ENCODE peak calls at places on chromosomes 11 and 22, in nine cellular contexts. E is OCI-LY7, U is GM12865, O is progenitor cell of endocrine pancreas, A is sigmoid colon, V is AG04450, W is RWPE2, K is esophagus squamous epithelium, L is dorsolateral prefrontal cortex. F is an unnamed sample.

GRCh38 chr11:118894192-118894591 is 10.5 kb downstream of the CXCR5 start:
- DNase-seq in E (no peak), U (no peak), O (no peak), A (no peak), V (no peak), W (no peak), K (no peak), L (no peak), F (no peak)

GRCh38 chr22:41917906-41918791 is 3.3 kb upstream of the SHISA8 start:
- DNase-seq in E (peak), U (peak), O (no peak), A (no peak), V (no peak), W (no peak), K (no peak), L (no peak), F (no peak)

GRCh38 chr11:86624366-86624765 is 48.0 kb downstream of the ME3 start:
- DNase-seq in E (no peak), U (no peak), O (no peak), A (no peak), V (no peak), W (no peak), K (no peak), L (no peak), F (no peak)

GRCh38 chr11:134139873-134140331 is 71.0 kb downstream of the JAM3 start:
- DNase-seq in E (peak), U (peak), O (no peak), A (peak), V (peak), W (no peak), K (no peak), L (peak), F (peak)

GRCh38 chr11:75066061-75066460 is 30.6 kb downstream of the OR2AT4 start:
- DNase-seq in E (no peak), U (no peak), O (no peak), A (no peak), V (no peak), W (no peak), K (no peak), L (no peak), F (no peak)

GRCh38 chr11:27391336-27392015 is 28.5 kb upstream of the CCDC34 start:
- DNase-seq in E (no peak), U (no peak), O (no peak), A (no peak), V (no peak), W (no peak), K (no peak), L (no peak), F (no peak)

GRCh38 chr11:96324912-96325311 is 18.1 kb downstream of the MAML2 start:
- DNase-seq in E (no peak), U (no peak), O (no peak), A (no peak), V (no peak), W (no peak), K (no peak), L (no peak), F (no peak)

GRCh38 chr11:130068546-130068985 is 1.1 kb upstream of the APLP2 start:
- DNase-seq in E (no peak), U (no peak), O (no peak), A (no peak), V (no peak), W (no peak), K (no peak), L (no peak), F (no peak)

GRCh38 chr11:83836883-83837654 is 550.9 kb upstream of the CCDC90B start:
- DNase-seq in E (peak), U (peak), O (peak), A (peak), V (no peak), W (no peak), K (no peak), L (peak), F (peak)

GRCh38 chr11:134486704-134487103 is 74.7 kb upstream of the B3GAT1 start:
- DNase-seq in E (no peak), U (no peak), O (no peak), A (no peak), V (no peak), W (no peak), K (no peak), L (no peak), F (no peak)

GRCh38 chr11:78730267-78730824 is 155.7 kb upstream of the NARS2 start:
- DNase-seq in E (no peak), U (no peak), O (no peak), A (no peak), V (no peak), W (no peak), K (no peak), L (no peak), F (no peak)

GRCh38 chr11:124115782-124116616 is 749 bp downstream of the VWA5A start:
- DNase-seq in E (no peak), U (no peak), O (no peak), A (peak), V (no peak), W (no peak), K (no peak), L (no peak), F (no peak)

GRCh38 chr11:78564889-78565467 is 9.7 kb downstream of the NARS2 start:
- DNase-seq in E (no peak), U (no peak), O (no peak), A (no peak), V (no peak), W (no peak), K (no peak), L (no peak), F (no peak)

GRCh38 chr11:62340269-62340901 is 3.1 kb downstream of the ASRGL1 start:
- DNase-seq in E (peak), U (peak), O (no peak), A (peak), V (no peak), W (no peak), K (no peak), L (peak), F (peak)

GRCh38 chr22:37112084-37112728 is 2.7 kb upstream of the TMPRSS6 start:
- DNase-seq in E (no peak), U (no peak), O (peak), A (no peak), V (no peak), W (no peak), K (no peak), L (no peak), F (no peak)

GRCh38 chr11:131637469-131638175 is 267.2 kb downstream of the NTM start:
- DNase-seq in E (no peak), U (no peak), O (no peak), A (no peak), V (no peak), W (no peak), K (no peak), L (no peak), F (no peak)

GRCh38 chr11:85672111-85672875 is 7.4 kb upstream of the CREBZF start:
- DNase-seq in E (no peak), U (no peak), O (no peak), A (no peak), V (no peak), W (no peak), K (no peak), L (no peak), F (no peak)

GRCh38 chr22:36466258-36466657 is 15.2 kb downstream of the TXN2 start:
- DNase-seq in E (no peak), U (no peak), O (no peak), A (no peak), V (no peak), W (no peak), K (no peak), L (no peak), F (no peak)

GRCh38 chr22:42994917-42995562 is 19.9 kb downstream of the PACSIN2 start:
- DNase-seq in E (peak), U (peak), O (no peak), A (peak), V (peak), W (no peak), K (no peak), L (no peak), F (peak)

GRCh38 chr22:42837556-42837955 is 19.5 kb downstream of the ARFGAP3 start:
- DNase-seq in E (no peak), U (no peak), O (no peak), A (no peak), V (no peak), W (no peak), K (no peak), L (no peak), F (no peak)

GRCh38 chr11:63277345-63277943 is 34.0 kb upstream of the SLC22A25 start:
- DNase-seq in E (peak), U (peak), O (no peak), A (no peak), V (no peak), W (no peak), K (no peak), L (no peak), F (no peak)

GRCh38 chr22:41353862-41354575 is 27.7 kb upstream of the TEF start:
- DNase-seq in E (no peak), U (no peak), O (no peak), A (no peak), V (no peak), W (peak), K (no peak), L (no peak), F (no peak)

GRCh38 chr11:46677991-46678740 is 22.3 kb downstream of the ARHGAP1 start:
- DNase-seq in E (no peak), U (no peak), O (no peak), A (no peak), V (no peak), W (no peak), K (no peak), L (no peak), F (no peak)
- TF ChIP-seq CTCF in E (no peak), U (no peak), O (no peak), A (no peak), V (no peak), W (no peak), K (no peak), L (no peak), F (no peak)

GRCh38 chr11:77269484-77270123 is 31.9 kb downstream of the GDPD4 start:
- DNase-seq in E (no peak), U (no peak), O (no peak), A (no peak), V (no peak), W (no peak), K (no peak), L (no peak), F (no peak)
- TF ChIP-seq CTCF in E (no peak), U (no peak), O (no peak), A (no peak), V (no peak), W (no peak), K (no peak), L (no peak), F (no peak)

GRCh38 chr11:128448487-128448886 is 138.9 kb downstream of the ETS1 start:
- DNase-seq in E (no peak), U (no peak), O (no peak), A (no peak), V (no peak), W (peak), K (no peak), L (no peak), F (no peak)

GRCh38 chr11:128448981-128449713 is 138.2 kb downstream of the ETS1 start:
- DNase-seq in E (no peak), U (no peak), O (no peak), A (no peak), V (no peak), W (no peak), K (no peak), L (no peak), F (no peak)

GRCh38 chr11:128450882-128451647 is 136.3 kb downstream of the ETS1 start:
- DNase-seq in E (no peak), U (no peak), O (no peak), A (no peak), V (no peak), W (no peak), K (no peak), L (no peak), F (no peak)

GRCh38 chr11:128453444-128454336 is 133.7 kb downstream of the ETS1 start:
- DNase-seq in E (no peak), U (no peak), O (no peak), A (peak), V (peak), W (no peak), K (no peak), L (peak), F (no peak)

DNA sequence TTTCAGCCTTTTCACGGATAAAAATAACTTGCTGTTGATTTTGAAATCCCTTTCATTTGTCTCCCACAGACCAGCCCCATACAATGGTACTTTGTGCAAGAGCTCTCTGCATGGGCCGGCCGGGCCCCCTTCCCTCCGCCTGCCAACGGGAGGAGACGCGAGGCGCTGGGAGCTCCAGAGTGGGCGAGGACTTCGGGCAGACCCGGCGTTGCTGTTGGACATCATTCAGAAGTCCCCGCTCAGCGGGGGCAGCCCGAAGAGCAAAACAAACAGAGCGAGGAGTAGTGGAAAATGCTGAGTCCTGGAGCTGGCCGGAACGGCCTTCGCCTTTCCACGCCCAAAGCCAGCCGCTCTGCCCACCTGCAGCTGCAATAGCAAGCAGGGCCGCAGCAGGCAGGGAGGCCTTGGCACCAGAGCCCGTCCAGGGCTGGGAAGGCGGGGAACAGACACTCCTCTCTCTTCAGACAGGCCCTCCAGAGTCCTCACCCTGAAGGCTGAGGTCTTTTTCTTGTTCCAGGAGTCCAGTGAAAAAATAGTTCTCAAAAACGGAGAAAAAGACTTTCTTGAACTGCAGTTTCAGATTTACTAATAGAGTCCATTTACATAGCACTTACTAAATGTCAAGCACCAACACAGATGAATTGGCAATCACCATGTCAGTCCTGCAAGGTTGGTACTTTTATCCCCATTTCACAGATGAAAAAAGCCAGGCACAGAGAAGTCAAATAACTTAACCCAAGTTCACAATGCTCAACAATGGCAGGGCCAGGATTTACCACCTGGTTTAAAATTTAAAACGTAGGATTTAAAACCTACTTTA is 135.5 kb downstream of the ETS1 start:
- DNase-seq in E (no peak), U (no peak), O (no peak), A (peak), V (no peak), W (no peak), K (no peak), L (peak), F (peak)
- TF ChIP-seq CTCF in E (no peak), U (no peak), O (no peak), A (no peak), V (no peak), W (no peak), K (no peak), L (no peak), F (no peak)

DNA sequence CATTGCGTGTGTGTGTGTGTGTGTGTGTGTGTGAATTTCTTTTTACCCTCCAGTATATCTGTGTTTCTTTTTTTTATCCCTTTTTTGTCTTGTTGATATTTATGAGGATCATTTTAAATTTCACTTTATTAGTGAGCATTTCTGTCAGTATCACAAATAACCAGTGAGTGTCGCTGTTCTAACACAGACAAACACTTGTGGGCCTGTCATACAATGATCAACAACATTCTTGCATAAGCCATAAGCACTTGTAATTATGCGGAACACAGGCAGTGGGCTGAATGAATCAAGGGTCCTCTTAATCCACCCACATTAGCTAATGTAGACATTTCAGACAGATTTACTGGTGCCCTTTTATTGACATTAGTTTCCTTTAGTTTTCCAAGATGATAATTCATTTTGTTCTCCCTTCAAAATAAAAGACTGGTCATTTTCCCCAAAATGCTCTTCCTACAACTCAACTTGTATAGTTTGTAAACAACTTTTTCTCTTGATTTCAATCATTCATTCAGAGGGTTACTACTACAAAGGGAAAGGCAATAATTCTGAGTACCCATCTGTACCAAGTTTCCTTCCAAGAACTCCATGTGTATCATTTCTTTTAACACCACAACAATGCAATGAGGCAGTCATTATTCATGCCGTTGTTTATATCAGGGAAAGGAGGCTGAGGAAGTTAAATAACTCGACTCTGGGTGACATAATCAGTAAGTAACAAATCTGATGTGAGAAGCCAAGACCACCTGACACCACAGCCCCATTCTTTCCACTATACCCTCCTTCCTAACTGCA is 34.6 kb upstream of the ANO3 start:
- DNase-seq in E (peak), U (peak), O (no peak), A (no peak), V (peak), W (no peak), K (no peak), L (no peak), F (peak)
- TF ChIP-seq CTCF in E (peak), U (peak), O (peak), A (peak), V (peak), W (peak), K (no peak), L (peak), F (peak)

GRCh38 chr11:43987384-43988039 is 45.1 kb downstream of the C11orf96 start:
- DNase-seq in E (no peak), U (no peak), O (no peak), A (peak), V (no peak), W (no peak), K (no peak), L (peak), F (no peak)

GRCh38 chr11:43986327-43986726 is 43.9 kb downstream of the C11orf96 start:
- DNase-seq in E (no peak), U (no peak), O (no peak), A (no peak), V (no peak), W (no peak), K (no peak), L (no peak), F (no peak)

GRCh38 chr11:43986881-43987280 is 44.4 kb downstream of the C11orf96 start:
- DNase-seq in E (no peak), U (no peak), O (no peak), A (no peak), V (no peak), W (no peak), K (no peak), L (no peak), F (no peak)

GRCh38 chr11:43989162-43989961 is 46.9 kb downstream of the C11orf96 start:
- DNase-seq in E (no peak), U (no peak), O (no peak), A (peak), V (no peak), W (no peak), K (no peak), L (no peak), F (no peak)

GRCh38 chr11:43988040-43988793 is 45.8 kb downstream of the C11orf96 start:
- DNase-seq in E (no peak), U (no peak), O (no peak), A (no peak), V (no peak), W (no peak), K (no peak), L (no peak), F (no peak)
- TF ChIP-seq CTCF in E (peak), U (no peak), O (no peak), A (no peak), V (peak), W (peak), K (no peak), L (no peak), F (no peak)

GRCh38 chr11:92140021-92140420 is 84.6 kb upstream of the FAT3 start:
- DNase-seq in E (no peak), U (no peak), O (no peak), A (no peak), V (no peak), W (no peak), K (no peak), L (no peak), F (no peak)

GRCh38 chr11:92131289-92131890 is 93.2 kb upstream of the FAT3 start:
- DNase-seq in E (no peak), U (no peak), O (no peak), A (no peak), V (no peak), W (peak), K (no peak), L (no peak), F (no peak)

GRCh38 chr11:92141725-92142124 is 82.9 kb upstream of the FAT3 start:
- DNase-seq in E (no peak), U (no peak), O (no peak), A (no peak), V (no peak), W (no peak), K (no peak), L (no peak), F (no peak)

GRCh38 chr11:92141159-92141558 is 83.5 kb upstream of the FAT3 start:
- DNase-seq in E (no peak), U (no peak), O (no peak), A (no peak), V (no peak), W (no peak), K (no peak), L (no peak), F (no peak)

GRCh38 chr11:92136792-92137191 is 87.8 kb upstream of the FAT3 start:
- DNase-seq in E (no peak), U (no peak), O (no peak), A (no peak), V (no peak), W (no peak), K (no peak), L (no peak), F (no peak)
- TF ChIP-seq CTCF in E (no peak), U (no peak), O (peak), A (no peak), V (no peak), W (peak), K (no peak), L (no peak), F (no peak)

GRCh38 chr11:108512706-108513105 is 14.5 kb upstream of the POGLUT3 start:
- DNase-seq in E (no peak), U (no peak), O (no peak), A (no peak), V (no peak), W (no peak), K (no peak), L (no peak), F (no peak)

GRCh38 chr11:108518581-108518980 is 20.4 kb upstream of the POGLUT3 start:
- DNase-seq in E (no peak), U (no peak), O (no peak), A (no peak), V (no peak), W (no peak), K (no peak), L (no peak), F (no peak)

GRCh38 chr11:108511851-108512474 is 13.8 kb upstream of the POGLUT3 start:
- DNase-seq in E (no peak), U (no peak), O (no peak), A (no peak), V (no peak), W (no peak), K (no peak), L (no peak), F (no peak)

GRCh38 chr11:108516125-108516524 is 17.9 kb upstream of the POGLUT3 start:
- DNase-seq in E (no peak), U (no peak), O (no peak), A (no peak), V (no peak), W (no peak), K (no peak), L (no peak), F (no peak)
- TF ChIP-seq CTCF in E (no peak), U (no peak), O (no peak), A (no peak), V (no peak), W (no peak), K (no peak), L (no peak), F (no peak)